ENCODE peak calls at places on chromosomes 3 and 15, in four cellular contexts. One of them, this sample, is unnamed.

GRCh38 chr15:83659011-83659811 is 5.3 kb downstream of the ADAMTSL3 start:
- DNase-seq in choroid plexus epithelial cell: peak; percentile 26
- DNase-seq in upper lobe of left lung: no peak
- DNase-seq in glutamatergic neuron: no peak
- DNase-seq in this sample: no peak

GRCh38 chr3:4780545-4780957 is 198.7 kb upstream of the BHLHE40 start:
- DNase-seq in choroid plexus epithelial cell: no peak
- DNase-seq in upper lobe of left lung: no peak
- DNase-seq in glutamatergic neuron: no peak
- DNase-seq in this sample: no peak

GRCh38 chr3:138726966-138727365 is 107.8 kb downstream of the PIK3CB start:
- DNase-seq in choroid plexus epithelial cell: peak; percentile 67
- DNase-seq in upper lobe of left lung: no peak
- DNase-seq in glutamatergic neuron: no peak
- DNase-seq in this sample: no peak

GRCh38 chr3:141191097-141191749 is 40.4 kb upstream of the PXYLP1 start:
- DNase-seq in choroid plexus epithelial cell: peak; percentile 4
- DNase-seq in upper lobe of left lung: no peak
- DNase-seq in glutamatergic neuron: no peak
- DNase-seq in this sample: no peak

GRCh38 chr3:48125026-48125704 is 63.1 kb downstream of the CDC25A start:
- DNase-seq in choroid plexus epithelial cell: peak; percentile 74
- DNase-seq in upper lobe of left lung: no peak
- DNase-seq in glutamatergic neuron: no peak
- DNase-seq in this sample: no peak

GRCh38 chr3:117036259-117036799 is 326.8 kb downstream of the TUSC7 start:
- DNase-seq in choroid plexus epithelial cell: peak; percentile 92
- DNase-seq in upper lobe of left lung: no peak
- DNase-seq in glutamatergic neuron: no peak
- DNase-seq in this sample: no peak

GRCh38 chr3:183033746-183034145 is 53.4 kb upstream of the DCUN1D1 start:
- DNase-seq in choroid plexus epithelial cell: peak; percentile 45
- DNase-seq in upper lobe of left lung: no peak
- DNase-seq in glutamatergic neuron: no peak
- DNase-seq in this sample: no peak

GRCh38 chr3:59502806-59503205 is 453.0 kb upstream of the CFAP20DC start:
- DNase-seq in choroid plexus epithelial cell: peak; percentile 69
- DNase-seq in upper lobe of left lung: no peak
- DNase-seq in glutamatergic neuron: no peak
- DNase-seq in this sample: no peak

GRCh38 chr15:78364233-78364632 is 24.1 kb downstream of the CRABP1 start:
- DNase-seq in choroid plexus epithelial cell: no peak
- DNase-seq in upper lobe of left lung: peak; percentile 75
- DNase-seq in glutamatergic neuron: peak; percentile 27
- DNase-seq in this sample: no peak

DNA sequence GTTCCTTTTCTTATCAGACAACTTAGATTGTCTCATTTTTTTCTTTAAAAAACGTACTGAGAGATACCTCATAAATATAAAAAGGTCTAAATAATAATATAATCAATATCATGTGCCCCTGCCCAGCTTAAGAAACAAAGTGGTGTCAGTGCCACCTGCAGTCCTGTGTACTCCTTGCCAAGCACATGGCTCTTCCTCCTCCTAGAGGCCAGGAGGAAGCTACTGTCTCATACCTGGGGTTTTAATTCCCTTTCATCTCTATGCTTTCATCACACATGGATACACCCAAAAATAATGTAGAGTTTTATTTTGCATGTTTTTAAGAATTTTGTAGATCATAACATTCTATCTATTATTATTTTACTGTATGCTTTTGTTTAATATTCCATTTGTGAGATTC is 98.6 kb upstream of the C15orf61 start:
- DNase-seq in choroid plexus epithelial cell: no peak
- DNase-seq in upper lobe of left lung: no peak
- DNase-seq in glutamatergic neuron: no peak
- DNase-seq in this sample: no peak
- TF ChIP-seq CTCF in choroid plexus epithelial cell: peak; percentile 5
- TF ChIP-seq CTCF in upper lobe of left lung: no peak
- TF ChIP-seq CTCF in glutamatergic neuron: no peak
- TF ChIP-seq CTCF in this sample: no peak

GRCh38 chr3:62097121-62097520 is 276.2 kb downstream of the FEZF2 start:
- DNase-seq in choroid plexus epithelial cell: no peak
- DNase-seq in upper lobe of left lung: no peak
- DNase-seq in glutamatergic neuron: no peak
- DNase-seq in this sample: no peak

GRCh38 chr3:62095080-62095479 is 278.3 kb downstream of the FEZF2 start:
- DNase-seq in choroid plexus epithelial cell: no peak
- DNase-seq in upper lobe of left lung: no peak
- DNase-seq in glutamatergic neuron: no peak
- DNase-seq in this sample: no peak

GRCh38 chr3:62096521-62096920 is 276.8 kb downstream of the FEZF2 start:
- DNase-seq in choroid plexus epithelial cell: no peak
- DNase-seq in upper lobe of left lung: no peak
- DNase-seq in glutamatergic neuron: no peak
- DNase-seq in this sample: no peak

GRCh38 chr3:62094461-62094860 is 278.9 kb downstream of the FEZF2 start:
- DNase-seq in choroid plexus epithelial cell: no peak
- DNase-seq in upper lobe of left lung: no peak
- DNase-seq in glutamatergic neuron: no peak
- DNase-seq in this sample: no peak

GRCh38 chr3:62095756-62096155 is 277.6 kb downstream of the FEZF2 start:
- DNase-seq in choroid plexus epithelial cell: no peak
- DNase-seq in upper lobe of left lung: no peak
- DNase-seq in glutamatergic neuron: no peak
- DNase-seq in this sample: no peak
- TF ChIP-seq CTCF in choroid plexus epithelial cell: no peak
- TF ChIP-seq CTCF in upper lobe of left lung: no peak
- TF ChIP-seq CTCF in glutamatergic neuron: no peak
- TF ChIP-seq CTCF in this sample: no peak

GRCh38 chr3:179416681-179417080 is 34.6 kb downstream of the GNB4 start:
- DNase-seq in choroid plexus epithelial cell: no peak
- DNase-seq in upper lobe of left lung: no peak
- DNase-seq in glutamatergic neuron: no peak
- DNase-seq in this sample: no peak

GRCh38 chr3:179410317-179410716 is 41.0 kb downstream of the GNB4 start:
- DNase-seq in choroid plexus epithelial cell: peak; percentile 32
- DNase-seq in upper lobe of left lung: no peak
- DNase-seq in glutamatergic neuron: no peak
- DNase-seq in this sample: no peak

GRCh38 chr3:179414804-179415203 is 36.5 kb downstream of the GNB4 start:
- DNase-seq in choroid plexus epithelial cell: no peak
- DNase-seq in upper lobe of left lung: no peak
- DNase-seq in glutamatergic neuron: no peak
- DNase-seq in this sample: no peak

GRCh38 chr3:179415377-179415776 is 35.9 kb downstream of the GNB4 start:
- DNase-seq in choroid plexus epithelial cell: no peak
- DNase-seq in upper lobe of left lung: no peak
- DNase-seq in glutamatergic neuron: no peak
- DNase-seq in this sample: no peak

GRCh38 chr3:179410999-179411398 is 40.3 kb downstream of the GNB4 start:
- DNase-seq in choroid plexus epithelial cell: no peak
- DNase-seq in upper lobe of left lung: no peak
- DNase-seq in glutamatergic neuron: no peak
- DNase-seq in this sample: no peak
- TF ChIP-seq CTCF in choroid plexus epithelial cell: no peak
- TF ChIP-seq CTCF in upper lobe of left lung: no peak
- TF ChIP-seq CTCF in glutamatergic neuron: no peak
- TF ChIP-seq CTCF in this sample: no peak

GRCh38 chr15:81785679-81786078 is 260.1 kb downstream of the MEX3B start:
- DNase-seq in choroid plexus epithelial cell: no peak
- DNase-seq in upper lobe of left lung: no peak
- DNase-seq in glutamatergic neuron: no peak
- DNase-seq in this sample: no peak
- TF ChIP-seq CTCF in choroid plexus epithelial cell: no peak
- TF ChIP-seq CTCF in upper lobe of left lung: no peak
- TF ChIP-seq CTCF in glutamatergic neuron: no peak
- TF ChIP-seq CTCF in this sample: no peak

GRCh38 chr3:167736264-167736787 is 805 bp downstream of the SERPINI1 start:
- DNase-seq in choroid plexus epithelial cell: no peak
- DNase-seq in upper lobe of left lung: no peak
- DNase-seq in glutamatergic neuron: no peak
- DNase-seq in this sample: no peak

GRCh38 chr3:167735233-167736107 is at the start of gene SERPINI1:
- DNase-seq in choroid plexus epithelial cell: peak; percentile 94
- DNase-seq in upper lobe of left lung: peak; percentile 89
- DNase-seq in glutamatergic neuron: peak; percentile 88
- DNase-seq in this sample: peak; percentile 79

GRCh38 chr3:167732313-167733065 is 2.2 kb downstream of the PDCD10 start:
- DNase-seq in choroid plexus epithelial cell: no peak
- DNase-seq in upper lobe of left lung: no peak
- DNase-seq in glutamatergic neuron: no peak
- DNase-seq in this sample: no peak

GRCh38 chr3:167733961-167734497 is 663 bp downstream of the PDCD10 start:
- DNase-seq in choroid plexus epithelial cell: peak; percentile 26
- DNase-seq in upper lobe of left lung: no peak
- DNase-seq in glutamatergic neuron: no peak
- DNase-seq in this sample: no peak

GRCh38 chr3:167734498-167735232 is at the start of gene PDCD10:
- DNase-seq in choroid plexus epithelial cell: peak; percentile 99
- DNase-seq in upper lobe of left lung: peak; percentile 92
- DNase-seq in glutamatergic neuron: peak; percentile 96
- DNase-seq in this sample: peak; percentile 87
- TF ChIP-seq CTCF in choroid plexus epithelial cell: no peak
- TF ChIP-seq CTCF in upper lobe of left lung: no peak
- TF ChIP-seq CTCF in glutamatergic neuron: no peak
- TF ChIP-seq CTCF in this sample: no peak

GRCh38 chr3:169604568-169604967 is 58.9 kb downstream of the MECOM start:
- DNase-seq in choroid plexus epithelial cell: peak; percentile 23
- DNase-seq in upper lobe of left lung: no peak
- DNase-seq in glutamatergic neuron: no peak
- DNase-seq in this sample: no peak
- TF ChIP-seq CTCF in choroid plexus epithelial cell: peak; percentile 37
- TF ChIP-seq CTCF in upper lobe of left lung: no peak
- TF ChIP-seq CTCF in glutamatergic neuron: no peak
- TF ChIP-seq CTCF in this sample: no peak

GRCh38 chr3:61257148-61257547 is 5.9 kb upstream of the FHIT start:
- DNase-seq in choroid plexus epithelial cell: no peak
- DNase-seq in upper lobe of left lung: no peak
- DNase-seq in glutamatergic neuron: no peak
- DNase-seq in this sample: no peak

GRCh38 chr3:61251174-61251972 is at the start of gene FHIT:
- DNase-seq in choroid plexus epithelial cell: peak; percentile 96
- DNase-seq in upper lobe of left lung: peak; percentile 94
- DNase-seq in glutamatergic neuron: peak; percentile 97
- DNase-seq in this sample: peak; percentile 85

GRCh38 chr3:61252836-61253235 is 1.6 kb upstream of the FHIT start:
- DNase-seq in choroid plexus epithelial cell: no peak
- DNase-seq in upper lobe of left lung: no peak
- DNase-seq in glutamatergic neuron: no peak
- DNase-seq in this sample: no peak

GRCh38 chr3:61250784-61251173 is 473 bp downstream of the FHIT start:
- DNase-seq in choroid plexus epithelial cell: peak; percentile 9
- DNase-seq in upper lobe of left lung: no peak
- DNase-seq in glutamatergic neuron: peak; percentile 27
- DNase-seq in this sample: no peak

DNA sequence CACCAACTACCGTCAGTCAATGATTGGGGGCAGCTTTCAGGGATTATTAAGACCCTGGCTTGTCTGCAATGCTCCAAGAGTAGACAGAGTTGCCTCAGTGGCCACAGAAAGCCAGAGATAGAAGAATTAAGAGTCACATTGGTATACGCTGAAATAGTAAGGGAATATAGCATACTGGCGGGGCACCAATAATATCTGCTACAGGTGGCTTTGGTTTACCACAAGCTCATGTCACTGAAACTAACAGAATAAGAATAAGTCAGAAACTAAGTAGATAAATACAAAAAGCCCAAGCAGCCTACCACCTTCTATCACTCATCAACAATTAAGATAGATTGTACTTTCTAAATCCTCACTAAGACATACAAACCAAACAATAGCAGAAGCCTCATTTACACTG is 2.5 kb upstream of the FHIT start:
- DNase-seq in choroid plexus epithelial cell: no peak
- DNase-seq in upper lobe of left lung: no peak
- DNase-seq in glutamatergic neuron: no peak
- DNase-seq in this sample: no peak
- TF ChIP-seq CTCF in choroid plexus epithelial cell: no peak
- TF ChIP-seq CTCF in upper lobe of left lung: no peak
- TF ChIP-seq CTCF in glutamatergic neuron: no peak
- TF ChIP-seq CTCF in this sample: no peak

DNA sequence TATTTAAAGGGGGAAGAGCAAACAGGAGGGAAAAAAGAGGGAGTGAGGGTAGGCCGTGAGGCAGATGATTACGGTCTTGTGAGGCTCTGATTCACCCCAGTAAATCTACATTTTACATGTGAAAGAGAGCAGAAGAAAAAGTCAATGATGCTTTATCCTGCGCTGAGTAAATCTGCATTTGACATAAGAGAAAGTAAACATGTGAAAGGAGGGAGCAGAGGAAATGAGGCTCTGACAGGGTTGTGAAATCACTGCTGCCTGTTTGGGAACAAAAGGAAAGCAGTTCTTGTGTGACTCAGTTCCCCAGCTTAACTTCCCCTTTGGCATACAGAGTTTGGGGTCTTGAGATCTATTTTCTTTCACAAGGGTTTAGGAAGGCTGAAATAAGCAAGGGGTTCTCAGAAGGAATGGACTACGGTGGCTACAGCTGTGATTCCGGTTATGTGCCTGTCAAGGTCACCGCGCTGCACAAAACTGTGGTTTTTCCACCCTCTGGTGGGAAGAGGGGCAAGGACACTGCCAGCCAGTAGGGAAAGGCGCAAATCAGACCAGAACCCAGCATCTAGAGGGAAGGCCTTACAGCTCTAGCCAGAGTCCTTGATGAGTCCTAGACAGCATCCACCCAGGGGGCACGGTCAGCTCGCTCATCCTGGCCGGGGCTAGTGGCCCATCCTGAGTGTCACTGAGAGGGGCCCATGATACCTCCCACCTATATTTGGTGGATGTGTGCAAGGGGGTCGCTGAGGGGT is 18.9 kb upstream of the HCN4 start:
- DNase-seq in choroid plexus epithelial cell: peak; percentile 71
- DNase-seq in upper lobe of left lung: peak; percentile 37
- DNase-seq in glutamatergic neuron: no peak
- DNase-seq in this sample: no peak
- TF ChIP-seq CTCF in choroid plexus epithelial cell: no peak
- TF ChIP-seq CTCF in upper lobe of left lung: no peak
- TF ChIP-seq CTCF in glutamatergic neuron: no peak
- TF ChIP-seq CTCF in this sample: no peak